ENCODE peak calls at places on chromosomes 3 and 15, in ten cellular contexts. L is pancreas; O is CD4-positive, alpha-beta memory T cell; H is H9; B is thyroid gland; I is cardiac muscle cell; Y is kidney; X is mammary epithelial cell; K is colonic mucosa; M is WERI-Rb-1. J is an unnamed sample.
A peak's percentile ranks its signal among the peaks of the same experiment; 100 is the strongest.

GRCh38 chr3:158094917-158095301 is 11.3 kb downstream of the SHOX2 start:
- DNase-seq in L (no peak), O (no peak), H (no peak), B (no peak), I (no peak), Y (no peak), X (no peak), K (no peak), M (no peak), J (no peak)

GRCh38 chr3:186609247-186609868 is 3.5 kb upstream of the AHSG start:
- DNase-seq in L (peak; percentile 64), O (no peak), H (no peak), B (no peak), I (no peak), Y (no peak), X (peak; percentile 72), K (peak; percentile 27), M (peak; percentile 43), J (no peak)

GRCh38 chr3:147812186-147812911 is 403.2 kb downstream of the ZIC1 start:
- DNase-seq in L (no peak), O (no peak), H (no peak), B (no peak), I (no peak), Y (no peak), X (no peak), K (no peak), M (no peak), J (no peak)

GRCh38 chr3:29281265-29282228 is 676 bp downstream of the RBMS3 start:
- DNase-seq in L (no peak), O (no peak), H (peak; percentile 29), B (peak; percentile 23), I (peak; percentile 59), Y (peak; percentile 40), X (peak; percentile 65), K (no peak), M (no peak), J (no peak)

GRCh38 chr3:160643994-160644393 is 33.0 kb upstream of the ARL14 start:
- DNase-seq in L (no peak), O (no peak), H (no peak), B (no peak), I (no peak), Y (no peak), X (no peak), K (no peak), M (no peak), J (no peak)

GRCh38 chr15:91857772-91858171 is 4.3 kb downstream of the SLCO3A1 start:
- DNase-seq in L (no peak), O (peak; percentile 84), H (no peak), B (no peak), I (no peak), Y (no peak), X (no peak), K (no peak), M (no peak), J (no peak)

GRCh38 chr3:16186081-16186480 is 11.6 kb downstream of the GALNT15 start:
- DNase-seq in L (no peak), O (no peak), H (no peak), B (no peak), I (no peak), Y (no peak), X (no peak), K (no peak), M (no peak), J (no peak)

GRCh38 chr15:35505152-35505551 is 40.8 kb downstream of the DPH6 start:
- DNase-seq in L (no peak), O (no peak), H (no peak), B (no peak), I (no peak), Y (no peak), X (no peak), K (no peak), M (no peak), J (no peak)

GRCh38 chr3:102090646-102091045 is 241.3 kb downstream of the NFKBIZ start:
- DNase-seq in L (no peak), O (no peak), H (no peak), B (no peak), I (no peak), Y (no peak), X (no peak), K (no peak), M (no peak), J (no peak)

GRCh38 chr3:111926266-111926676 is 52.6 kb upstream of the ABHD10 start:
- DNase-seq in L (no peak), O (no peak), H (no peak), B (no peak), I (no peak), Y (no peak), X (no peak), K (no peak), M (peak; percentile 60), J (no peak)

GRCh38 chr3:72289708-72290104 is 504.8 kb upstream of the PROK2 start:
- DNase-seq in L (no peak), O (no peak), H (no peak), B (no peak), I (no peak), Y (no peak), X (no peak), K (no peak), M (no peak), J (no peak)
- H3K27ac ChIP-seq in L (peak overlapping the region; percentile 42), O (no peak overlapping the region), H (no peak overlapping the region), B (no peak overlapping the region), I (no peak overlapping the region), Y (no peak overlapping the region), X (no peak overlapping the region), K (no peak overlapping the region), M (peak overlapping the region; percentile 73), J (no peak overlapping the region)

GRCh38 chr3:173920386-173920785 is 522.8 kb downstream of the NLGN1 start:
- DNase-seq in L (no peak), O (no peak), H (no peak), B (no peak), I (no peak), Y (no peak), X (no peak), K (no peak), M (no peak), J (no peak)

GRCh38 chr3:173913397-173913796 is 515.9 kb downstream of the NLGN1 start:
- DNase-seq in L (no peak), O (no peak), H (no peak), B (no peak), I (peak; percentile 89), Y (no peak), X (no peak), K (no peak), M (peak; percentile 18), J (no peak)

GRCh38 chr3:173913985-173914421 is 516.5 kb downstream of the NLGN1 start:
- DNase-seq in L (no peak), O (no peak), H (no peak), B (no peak), I (no peak), Y (no peak), X (no peak), K (no peak), M (no peak), J (no peak)

GRCh38 chr3:173912126-173912525 is 514.6 kb downstream of the NLGN1 start:
- DNase-seq in L (no peak), O (no peak), H (no peak), B (no peak), I (no peak), Y (no peak), X (no peak), K (no peak), M (no peak), J (no peak)

GRCh38 chr3:173916799-173917198 is 519.3 kb downstream of the NLGN1 start:
- DNase-seq in L (no peak), O (no peak), H (no peak), B (no peak), I (no peak), Y (no peak), X (no peak), K (no peak), M (no peak), J (no peak)
- H3K27ac ChIP-seq in L (no peak overlapping the region), O (no peak overlapping the region), H (no peak overlapping the region), B (no peak overlapping the region), I (no peak overlapping the region), Y (no peak overlapping the region), X (no peak overlapping the region), K (no peak overlapping the region), M (no peak overlapping the region), J (no peak overlapping the region)

GRCh38 chr3:8491246-8491645 is 10.4 kb upstream of the LMCD1 start:
- DNase-seq in L (no peak), O (no peak), H (no peak), B (no peak), I (no peak), Y (no peak), X (no peak), K (no peak), M (no peak), J (no peak)
- H3K27ac ChIP-seq in L (no peak overlapping the region), O (no peak overlapping the region), H (no peak overlapping the region), B (no peak overlapping the region), I (no peak overlapping the region), Y (no peak overlapping the region), X (no peak overlapping the region), K (no peak overlapping the region), M (no peak overlapping the region), J (no peak overlapping the region)

DNA sequence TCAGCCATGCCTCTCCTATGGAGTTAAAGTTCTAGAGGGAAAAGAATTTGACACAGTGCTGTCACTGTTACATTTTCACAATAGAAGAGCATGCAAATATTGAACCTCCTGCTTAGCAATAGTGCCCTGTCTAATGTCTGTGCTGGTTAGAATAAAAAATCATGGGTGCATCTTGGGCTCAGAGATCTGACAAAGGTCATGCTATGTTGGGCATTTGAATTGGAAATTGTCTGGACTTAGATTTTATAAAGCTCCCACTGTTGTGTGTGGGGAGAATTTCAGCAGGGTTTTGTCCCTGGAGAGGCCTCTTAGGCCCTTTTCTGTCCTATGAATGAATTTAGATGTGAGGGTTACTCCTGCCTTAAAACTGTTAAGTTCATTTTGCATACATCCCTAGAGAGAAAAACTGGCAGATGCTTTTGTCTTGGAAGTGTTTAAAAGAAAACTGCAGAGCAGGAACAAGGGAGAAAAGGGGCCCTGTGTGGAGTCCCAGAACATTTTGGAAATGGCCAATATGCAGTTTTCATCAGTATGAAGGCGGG is 20.5 kb downstream of the CDIN1 start:
- DNase-seq in L (no peak), O (no peak), H (no peak), B (no peak), I (no peak), Y (no peak), X (no peak), K (no peak), M (no peak), J (no peak)
- H3K27ac ChIP-seq in L (no peak overlapping the region), O (no peak overlapping the region), H (no peak overlapping the region), B (no peak overlapping the region), I (peak overlapping the region; percentile 89), Y (no peak overlapping the region), X (no peak overlapping the region), K (no peak overlapping the region), M (no peak overlapping the region), J (no peak overlapping the region)

GRCh38 chr3:126355777-126356372 is 1.3 kb downstream of the KLF15 start:
- DNase-seq in L (peak; percentile 99), O (no peak), H (peak; percentile 95), B (peak; percentile 99), I (peak; percentile 96), Y (peak; percentile 98), X (no peak), K (peak; percentile 83), M (peak; percentile 92), J (peak; percentile 34)
- H3K27ac ChIP-seq in L (peak overlapping the region; percentile 98), O (no peak overlapping the region), H (no peak overlapping the region), B (peak overlapping the region; percentile 84), I (peak overlapping the region; percentile 78), Y (peak overlapping the region; percentile 98), X (no peak overlapping the region), K (peak overlapping the region; percentile 36), M (peak overlapping the region; percentile 61), J (no peak overlapping the region)